ENCODE peak calls at places on chromosomes 6 and 20, in six cellular contexts. R, K, V, Z, T and C are unnamed samples.

GRCh38 chr20:41717464-41717863 is 99.3 kb upstream of the CHD6 start:
- DNase-seq in R (peak), K (no peak), V (no peak), Z (no peak), T (no peak), C (no peak)

GRCh38 chr20:50380697-50381040 is 129.5 kb upstream of the PTPN1 start:
- DNase-seq in R (no peak), K (no peak), V (peak), Z (no peak), T (no peak), C (no peak)

GRCh38 chr20:6489361-6490154 is 277.9 kb upstream of the BMP2 start:
- DNase-seq in R (no peak), K (no peak), V (no peak), Z (no peak), T (no peak), C (no peak)

GRCh38 chr6:52333840-52334200 is 28.1 kb upstream of the PAQR8 start:
- DNase-seq in R (no peak), K (no peak), V (no peak), Z (no peak), T (no peak), C (peak)

GRCh38 chr6:148711833-148712653 is 34.8 kb upstream of the UST start:
- DNase-seq in R (no peak), K (no peak), V (no peak), Z (no peak), T (peak), C (no peak)

GRCh38 chr6:91291071-91291470 is 704.2 kb upstream of the MAP3K7 start:
- DNase-seq in R (no peak), K (no peak), V (no peak), Z (no peak), T (no peak), C (no peak)

GRCh38 chr6:113476937-113477839 is 380.0 kb upstream of the MARCKS start:
- DNase-seq in R (no peak), K (no peak), V (no peak), Z (no peak), T (peak), C (no peak)

GRCh38 chr6:82979657-82980056 is 86.0 kb downstream of the UBE3D start:
- DNase-seq in R (no peak), K (no peak), V (no peak), Z (no peak), T (no peak), C (no peak)